ENCODE peak calls at places on chromosomes 6 and 20, in nine cellular contexts. A, E, Z, T, S, L, H, Y and P are unnamed samples.

GRCh38 chr6:111899531-111899930 is 26.3 kb upstream of the FYN start:
- DNase-seq in E (no peak), Z (no peak), L (no peak), Y (no peak), S (no peak), A (no peak), H (no peak), T (no peak), P (no peak)

GRCh38 chr6:53065266-53066058 is at the start of gene FBXO9:
- DNase-seq in S (peak; percentile 69), H (peak; percentile 80), Z (peak; percentile 88), Y (peak; percentile 79), E (no peak), T (peak; percentile 82), A (peak; percentile 68), L (peak; percentile 69), P (peak; percentile 42)

GRCh38 chr6:169984181-169985120 is 233.0 kb downstream of the ERMARD start:
- DNase-seq in E (no peak), T (no peak), Y (no peak), L (no peak), S (no peak), Z (no peak), H (peak; percentile 61), A (no peak), P (no peak)

GRCh38 chr20:2873747-2874041 is 413 bp downstream of the PTPRA start:
- DNase-seq in Y (peak; percentile 62), S (no peak), T (no peak), Z (peak; percentile 79), H (peak; percentile 50), L (peak; percentile 55), E (no peak), A (peak; percentile 41), P (peak; percentile 60)

GRCh38 chr6:106446287-106446885 is 85.9 kb downstream of the CRYBG1 start:
- DNase-seq in S (peak; percentile 32), Z (peak; percentile 23), Y (no peak), T (no peak), H (no peak), E (peak; percentile 12), A (no peak), L (no peak), P (no peak)

GRCh38 chr6:55917756-55918415 is 42.5 kb upstream of the BMP5 start:
- DNase-seq in E (no peak), S (no peak), Z (no peak), A (no peak), L (no peak), Y (no peak), H (no peak), T (no peak), P (no peak)

GRCh38 chr6:48213076-48213788 is 102.2 kb upstream of the PTCHD4 start:
- DNase-seq in Y (no peak), A (no peak), E (no peak), L (no peak), Z (no peak), H (no peak), T (no peak), S (no peak), P (no peak)

GRCh38 chr6:143970827-143971226 is 37.2 kb downstream of the PLAGL1 start:
- DNase-seq in Y (no peak), E (no peak), L (no peak), Z (no peak), T (no peak), A (no peak), S (no peak), H (no peak), P (no peak)